ENCODE peak calls at places on chromosomes 5 and 9, in nine cellular contexts. S, P, W, T, I, D, A, C and Y are unnamed samples.

GRCh38 chr5:73278693-73279092 is 105.7 kb downstream of the TMEM174 start:
- DNase-seq in S (no peak), P (no peak), W (no peak), T (no peak), I (no peak), D (no peak), A (no peak), C (no peak), Y (no peak)

GRCh38 chr9:75121914-75122558 is 33.7 kb downstream of the OSTF1 start:
- DNase-seq in S (no peak), P (no peak), W (peak), T (no peak), I (no peak), D (no peak), A (no peak), C (no peak), Y (no peak)

GRCh38 chr9:94472766-94473165 is 82.1 kb upstream of the PCAT7 start:
- DNase-seq in S (no peak), P (no peak), W (peak), T (no peak), I (no peak), D (no peak), A (no peak), C (no peak), Y (no peak)

GRCh38 chr5:136192526-136193395 is at the start of gene SMIM32:
- DNase-seq in S (peak), P (no peak), W (no peak), T (peak), I (no peak), D (no peak), A (peak), C (no peak), Y (no peak)

GRCh38 chr5:32589431-32589830 is 4.1 kb downstream of the SUB1 start:
- DNase-seq in S (no peak), P (no peak), W (no peak), T (no peak), I (no peak), D (no peak), A (no peak), C (no peak), Y (no peak)

GRCh38 chr5:172953776-172954189 is 5.4 kb upstream of the RPL26L1 start:
- DNase-seq in S (no peak), P (no peak), W (peak), T (no peak), I (no peak), D (no peak), A (no peak), C (no peak), Y (no peak)

GRCh38 chr9:1331546-1331945 is 281.4 kb downstream of the DMRT2 start:
- DNase-seq in S (no peak), P (no peak), W (no peak), T (no peak), I (no peak), D (no peak), A (no peak), C (no peak), Y (no peak)

GRCh38 chr5:126754609-126755008 is 22.3 kb upstream of the LMNB1 start:
- DNase-seq in S (no peak), P (no peak), W (no peak), T (no peak), I (no peak), D (no peak), A (no peak), C (no peak), Y (peak)

GRCh38 chr5:51242453-51242852 is 140.8 kb upstream of the ISL1 start:
- DNase-seq in S (no peak), P (no peak), W (no peak), T (peak), I (no peak), D (no peak), A (no peak), C (no peak), Y (no peak)

GRCh38 chr9:37390759-37391158 is 31.7 kb upstream of the GRHPR start:
- DNase-seq in S (peak), P (no peak), W (no peak), T (peak), I (no peak), D (no peak), A (peak), C (peak), Y (peak)

GRCh38 chr5:160837749-160838593 is 14.0 kb downstream of the ATP10B start:
- DNase-seq in S (no peak), P (no peak), W (no peak), T (no peak), I (no peak), D (no peak), A (no peak), C (no peak), Y (no peak)

GRCh38 chr5:120465281-120465961 is 1.3 kb downstream of the PRR16 start:
- DNase-seq in S (peak), P (peak), W (peak), T (no peak), I (no peak), D (peak), A (peak), C (no peak), Y (peak)

GRCh38 chr5:81965510-81965909 is 6.3 kb upstream of the ATG10 start:
- DNase-seq in S (no peak), P (no peak), W (no peak), T (no peak), I (no peak), D (no peak), A (no peak), C (no peak), Y (peak)

GRCh38 chr5:180137401-180138213 is 66.0 kb upstream of the RNF130 start:
- DNase-seq in S (no peak), P (no peak), W (no peak), T (no peak), I (no peak), D (no peak), A (no peak), C (no peak), Y (no peak)

GRCh38 chr9:86714976-86715375 is 232.3 kb downstream of the GAS1 start:
- DNase-seq in S (no peak), P (no peak), W (peak), T (no peak), I (no peak), D (no peak), A (no peak), C (no peak), Y (no peak)

GRCh38 chr5:50595199-50595598 is 71.2 kb upstream of the PARP8 start:
- DNase-seq in S (no peak), P (no peak), W (peak), T (no peak), I (no peak), D (no peak), A (no peak), C (no peak), Y (no peak)

GRCh38 chr9:34928921-34929320 is 29.2 kb upstream of the PHF24 start:
- DNase-seq in S (no peak), P (no peak), W (no peak), T (no peak), I (no peak), D (no peak), A (no peak), C (no peak), Y (no peak)

GRCh38 chr9:16337322-16338029 is 533.0 kb downstream of the BNC2 start:
- DNase-seq in S (no peak), P (peak), W (peak), T (no peak), I (no peak), D (no peak), A (no peak), C (no peak), Y (no peak)

GRCh38 chr9:20726144-20726543 is 42.1 kb downstream of the FOCAD start:
- DNase-seq in S (no peak), P (no peak), W (no peak), T (no peak), I (no peak), D (no peak), A (no peak), C (no peak), Y (no peak)

GRCh38 chr5:143355710-143356109 is 47.8 kb downstream of the NR3C1 start:
- DNase-seq in S (no peak), P (peak), W (peak), T (peak), I (peak), D (peak), A (no peak), C (no peak), Y (peak)

GRCh38 chr5:122680623-122681350 is 94.1 kb upstream of the SNX2 start:
- DNase-seq in S (no peak), P (no peak), W (no peak), T (no peak), I (no peak), D (no peak), A (no peak), C (no peak), Y (no peak)

GRCh38 chr5:118580959-118581358 is 407.4 kb downstream of the DTWD2 start:
- DNase-seq in S (no peak), P (no peak), W (no peak), T (no peak), I (no peak), D (no peak), A (no peak), C (no peak), Y (no peak)

GRCh38 chr9:136512651-136513066 is 29.8 kb upstream of the SEC16A start:
- DNase-seq in S (peak), P (no peak), W (no peak), T (no peak), I (no peak), D (no peak), A (peak), C (peak), Y (no peak)